ENCODE peak calls at places on chromosomes 12 and 14, in nine cellular contexts. G is AML-193; D is RPMI8226; I is ecto neural progenitor cell; K is neuronal stem cell; R is stimulated activated CD8-positive, alpha-beta memory T cell treated with anti-CD3 and anti-CD28 coated beads, Interleukin-12 subunit alpha, Interleukin-12 subunit beta, amount 100 ng/mL, for 1 hour; C is NCI-H1417; W is heart left ventricle; H is thyroid gland. U is an unnamed sample.
A peak's percentile ranks its signal among the peaks of the same experiment; 100 is the strongest.

GRCh38 chr12:68479261-68479581 is 131.5 kb upstream of the RAP1B start:
- DNase-seq in G (no peak), K (no peak), C (peak; percentile 37), I (no peak), D (no peak), R (no peak), W (no peak), H (peak; percentile 72), U (no peak)

GRCh38 chr12:95182868-95183415 is 34.3 kb downstream of the FGD6 start:
- DNase-seq in I (no peak), K (no peak), D (no peak), C (no peak), W (no peak), H (no peak), R (no peak), G (no peak), U (no peak)

GRCh38 chr12:81143057-81143456 is 65.2 kb downstream of the ACSS3 start:
- DNase-seq in D (no peak), W (no peak), G (no peak), R (no peak), C (no peak), I (no peak), K (no peak), H (no peak), U (no peak)

GRCh38 chr12:89156862-89157262 is 195.4 kb downstream of the DUSP6 start:
- DNase-seq in C (no peak), K (no peak), R (no peak), W (no peak), D (no peak), H (no peak), I (no peak), G (peak; percentile 15), U (no peak)

GRCh38 chr14:80215756-80216581 is 4.7 kb upstream of the DIO2 start:
- DNase-seq in G (no peak), W (peak; percentile 61), H (no peak), D (no peak), K (no peak), I (no peak), C (no peak), R (no peak), U (no peak)

GRCh38 chr12:1837541-1838206 is 17.3 kb downstream of the LRTM2 start:
- DNase-seq in H (no peak), W (no peak), C (no peak), R (no peak), I (no peak), D (no peak), K (no peak), G (no peak), U (no peak)

GRCh38 chr14:31124197-31124596 is 83.4 kb downstream of the HECTD1 start:
- DNase-seq in R (no peak), C (no peak), I (no peak), G (no peak), H (no peak), K (no peak), D (no peak), W (no peak), U (no peak)

GRCh38 chr12:94714378-94714777 is 64.0 kb upstream of the TMCC3 start:
- DNase-seq in K (no peak), H (no peak), R (no peak), G (no peak), C (no peak), D (no peak), I (no peak), W (no peak), U (no peak)

GRCh38 chr12:92139634-92140555 is 5.8 kb downstream of the BTG1 start:
- DNase-seq in K (no peak), R (no peak), I (no peak), G (no peak), W (no peak), H (peak; percentile 20), C (peak; percentile 56), D (no peak), U (no peak)

GRCh38 chr14:102504302-102504950 is 5.2 kb downstream of the ANKRD9 start:
- DNase-seq in W (peak; percentile 55), K (no peak), G (no peak), D (no peak), H (no peak), R (no peak), I (no peak), C (no peak), U (no peak)

GRCh38 chr12:100956311-100956852 is 161.8 kb downstream of the ANO4 start:
- DNase-seq in H (no peak), W (no peak), C (no peak), I (no peak), G (no peak), D (no peak), R (no peak), K (no peak), U (no peak)

GRCh38 chr12:32265461-32265860 is 133.9 kb upstream of the FGD4 start:
- DNase-seq in D (no peak), R (no peak), C (no peak), I (no peak), W (no peak), H (no peak), K (no peak), G (no peak), U (no peak)

GRCh38 chr14:73265721-73266046 is 28.4 kb downstream of the PAPLN start:
- DNase-seq in I (peak; percentile 17), R (no peak), G (no peak), C (no peak), H (no peak), W (no peak), K (no peak), D (no peak), U (no peak)

GRCh38 chr14:73723799-73724621 is 9.8 kb upstream of the PNMA1 start:
- DNase-seq in G (peak; percentile 7), K (no peak), W (peak; percentile 87), R (no peak), D (no peak), I (no peak), H (peak; percentile 40), C (no peak), U (no peak)

GRCh38 chr12:27593266-27593665 is 69.3 kb downstream of the PPFIBP1 start:
- DNase-seq in H (no peak), C (no peak), K (no peak), G (no peak), I (no peak), D (no peak), R (no peak), W (no peak), U (no peak)

GRCh38 chr12:122841544-122842321 is 6.5 kb downstream of the HIP1R start:
- DNase-seq in D (no peak), G (no peak), K (no peak), H (peak; percentile 90), I (no peak), R (no peak), C (no peak), W (peak; percentile 85), U (peak; percentile 55)

GRCh38 chr12:77357654-77358053 is 292.3 kb upstream of the E2F7 start:
- DNase-seq in G (no peak), K (no peak), R (no peak), H (no peak), C (no peak), D (no peak), I (no peak), W (no peak), U (no peak)

GRCh38 chr12:7907009-7907408 is 29.0 kb downstream of the SLC2A3 start:
- DNase-seq in I (peak; percentile 58), H (no peak), G (no peak), K (peak; percentile 6), W (no peak), C (peak; percentile 10), D (peak; percentile 52), R (peak; percentile 17), U (no peak)

GRCh38 chr14:93736378-93737014 is 51.8 kb downstream of the PRIMA1 start:
- DNase-seq in G (no peak), H (no peak), D (no peak), R (no peak), C (no peak), K (no peak), W (peak; percentile 29), I (no peak), U (no peak)

GRCh38 chr12:121765573-121765972 is 27.9 kb downstream of the RHOF start:
- DNase-seq in G (no peak), D (no peak), H (no peak), C (no peak), I (peak; percentile 43), W (no peak), R (no peak), K (no peak), U (no peak)

GRCh38 chr12:49055978-49056754 is 4.4 kb downstream of the KMT2D start:
- DNase-seq in W (peak; percentile 74), D (peak; percentile 40), K (no peak), I (peak; percentile 64), G (peak; percentile 97), R (no peak), H (peak; percentile 43), C (peak; percentile 40), U (peak; percentile 15)

GRCh38 chr14:33959692-33960151 is 8.8 kb upstream of the EGLN3 start:
- DNase-seq in K (no peak), C (no peak), W (no peak), G (no peak), D (no peak), R (no peak), H (no peak), I (peak; percentile 54), U (peak; percentile 85)

GRCh38 chr14:105303949-105304348 is 3.1 kb upstream of the BRF1 start:
- DNase-seq in W (no peak), D (no peak), G (no peak), H (no peak), R (no peak), I (peak; percentile 49), K (no peak), C (no peak), U (no peak)

GRCh38 chr12:56271031-56271430 is 4.3 kb downstream of the COQ10A start:
- DNase-seq in D (peak; percentile 26), W (peak; percentile 29), G (peak; percentile 13), H (no peak), K (no peak), C (peak; percentile 23), I (no peak), R (no peak), U (no peak)

GRCh38 chr14:49962616-49963015 is 69.7 kb downstream of the ARF6 start:
- DNase-seq in I (no peak), H (peak; percentile 40), R (no peak), G (no peak), C (no peak), K (no peak), D (no peak), W (no peak), U (no peak)

GRCh38 chr12:113297621-113298471 is 37.1 kb downstream of the SLC8B1 start:
- DNase-seq in D (no peak), I (no peak), H (peak; percentile 52), W (no peak), R (no peak), K (no peak), C (no peak), G (no peak), U (no peak)

GRCh38 chr14:68627868-68628604 is 164.8 kb downstream of the ZFP36L1 start:
- DNase-seq in I (peak; percentile 87), D (no peak), H (peak; percentile 56), G (no peak), R (peak; percentile 42), W (peak; percentile 54), K (peak; percentile 52), C (peak; percentile 12), U (no peak)

GRCh38 chr14:103385994-103386491 is 828 bp downstream of the MARK3 start:
- DNase-seq in W (peak; percentile 49), D (peak; percentile 26), G (peak; percentile 34), C (peak; percentile 69), H (peak; percentile 79), I (peak; percentile 59), R (peak; percentile 11), K (no peak), U (no peak)

GRCh38 chr12:122394626-122395194 is 27.8 kb downstream of the CLIP1 start:
- DNase-seq in K (no peak), D (no peak), G (no peak), C (no peak), R (no peak), I (no peak), H (no peak), W (no peak), U (no peak)

GRCh38 chr14:96792581-96792980 is 4.6 kb upstream of the VRK1 start:
- DNase-seq in W (no peak), H (no peak), R (no peak), I (no peak), C (no peak), G (no peak), K (no peak), D (no peak), U (no peak)

GRCh38 chr12:104351023-104351983 is 47.8 kb downstream of the EID3 start:
- DNase-seq in H (no peak), I (peak; percentile 24), D (no peak), W (no peak), K (no peak), C (no peak), G (no peak), R (no peak), U (no peak)